ENCODE peak calls at places on chromosomes 2 and 18, in ten cellular contexts. One of them, this sample, is unnamed. For H3K9me3, the result is how much of the 10 kb centered on the place peaks cover.

GRCh38 chr2:232219496-232219870 is 159.1 kb upstream of the ALPP start:
- DNase-seq in spleen: no peak
- DNase-seq in H9: no peak
- DNase-seq in GM23248: no peak
- DNase-seq in left ventricle myocardium inferior: no peak
- DNase-seq in thoracic aorta: no peak
- DNase-seq in endothelial cell of umbilical vein: peak
- DNase-seq in body of pancreas: no peak
- DNase-seq in CD8-positive, alpha-beta T cell: no peak
- DNase-seq in suprapubic skin: no peak
- DNase-seq in this sample: no peak

GRCh38 chr2:224930124-224930523 is 112.1 kb downstream of the DOCK10 start:
- DNase-seq in spleen: no peak
- DNase-seq in H9: no peak
- DNase-seq in GM23248: no peak
- DNase-seq in left ventricle myocardium inferior: no peak
- DNase-seq in thoracic aorta: no peak
- DNase-seq in endothelial cell of umbilical vein: no peak
- DNase-seq in body of pancreas: no peak
- DNase-seq in CD8-positive, alpha-beta T cell: no peak
- DNase-seq in suprapubic skin: no peak
- DNase-seq in this sample: no peak

GRCh38 chr2:171086352-171087290 is 74.1 kb downstream of the TLK1 start:
- DNase-seq in spleen: no peak
- DNase-seq in H9: peak
- DNase-seq in GM23248: peak
- DNase-seq in left ventricle myocardium inferior: no peak
- DNase-seq in thoracic aorta: no peak
- DNase-seq in endothelial cell of umbilical vein: peak
- DNase-seq in body of pancreas: peak
- DNase-seq in CD8-positive, alpha-beta T cell: peak
- DNase-seq in suprapubic skin: no peak
- DNase-seq in this sample: no peak

GRCh38 chr2:134310450-134311079 is 56.7 kb downstream of the MGAT5 start:
- DNase-seq in spleen: no peak
- DNase-seq in H9: no peak
- DNase-seq in GM23248: no peak
- DNase-seq in left ventricle myocardium inferior: no peak
- DNase-seq in thoracic aorta: peak
- DNase-seq in endothelial cell of umbilical vein: peak
- DNase-seq in body of pancreas: peak
- DNase-seq in CD8-positive, alpha-beta T cell: no peak
- DNase-seq in suprapubic skin: no peak
- DNase-seq in this sample: peak

GRCh38 chr2:224927671-224928173 is 114.5 kb downstream of the DOCK10 start:
- DNase-seq in spleen: peak
- DNase-seq in H9: no peak
- DNase-seq in GM23248: no peak
- DNase-seq in left ventricle myocardium inferior: no peak
- DNase-seq in thoracic aorta: peak
- DNase-seq in endothelial cell of umbilical vein: peak
- DNase-seq in body of pancreas: no peak
- DNase-seq in CD8-positive, alpha-beta T cell: peak
- DNase-seq in suprapubic skin: no peak
- DNase-seq in this sample: no peak

GRCh38 chr2:96264656-96265348 is 995 bp downstream of the TMEM127 start:
- DNase-seq in spleen: no peak
- DNase-seq in H9: no peak
- DNase-seq in GM23248: peak
- DNase-seq in left ventricle myocardium inferior: no peak
- DNase-seq in thoracic aorta: no peak
- DNase-seq in endothelial cell of umbilical vein: peak
- DNase-seq in body of pancreas: peak
- DNase-seq in CD8-positive, alpha-beta T cell: peak
- DNase-seq in suprapubic skin: peak
- DNase-seq in this sample: peak

GRCh38 chr18:43662657-43663056 is 385.4 kb upstream of the SYT4 start:
- DNase-seq in spleen: no peak
- DNase-seq in H9: no peak
- DNase-seq in GM23248: peak
- DNase-seq in left ventricle myocardium inferior: no peak
- DNase-seq in thoracic aorta: no peak
- DNase-seq in endothelial cell of umbilical vein: no peak
- DNase-seq in body of pancreas: no peak
- DNase-seq in CD8-positive, alpha-beta T cell: no peak
- DNase-seq in suprapubic skin: no peak
- DNase-seq in this sample: no peak

GRCh38 chr2:33660416-33661118 is 61.5 kb upstream of the FAM98A start:
- DNase-seq in spleen: no peak
- DNase-seq in H9: no peak
- DNase-seq in GM23248: no peak
- DNase-seq in left ventricle myocardium inferior: no peak
- DNase-seq in thoracic aorta: no peak
- DNase-seq in endothelial cell of umbilical vein: no peak
- DNase-seq in body of pancreas: no peak
- DNase-seq in CD8-positive, alpha-beta T cell: no peak
- DNase-seq in suprapubic skin: no peak
- DNase-seq in this sample: no peak

GRCh38 chr2:172551266-172551665 is 4.6 kb upstream of the PDK1 start:
- DNase-seq in spleen: no peak
- DNase-seq in H9: no peak
- DNase-seq in GM23248: no peak
- DNase-seq in left ventricle myocardium inferior: no peak
- DNase-seq in thoracic aorta: no peak
- DNase-seq in endothelial cell of umbilical vein: no peak
- DNase-seq in body of pancreas: no peak
- DNase-seq in CD8-positive, alpha-beta T cell: no peak
- DNase-seq in suprapubic skin: no peak
- DNase-seq in this sample: no peak

GRCh38 chr2:172552547-172553291 is 3.2 kb upstream of the PDK1 start:
- DNase-seq in spleen: no peak
- DNase-seq in H9: no peak
- DNase-seq in GM23248: peak
- DNase-seq in left ventricle myocardium inferior: no peak
- DNase-seq in thoracic aorta: no peak
- DNase-seq in endothelial cell of umbilical vein: peak
- DNase-seq in body of pancreas: no peak
- DNase-seq in CD8-positive, alpha-beta T cell: no peak
- DNase-seq in suprapubic skin: no peak
- DNase-seq in this sample: no peak

GRCh38 chr2:172550419-172550818 is 5.5 kb upstream of the PDK1 start:
- DNase-seq in spleen: no peak
- DNase-seq in H9: no peak
- DNase-seq in GM23248: no peak
- DNase-seq in left ventricle myocardium inferior: no peak
- DNase-seq in thoracic aorta: no peak
- DNase-seq in endothelial cell of umbilical vein: no peak
- DNase-seq in body of pancreas: no peak
- DNase-seq in CD8-positive, alpha-beta T cell: no peak
- DNase-seq in suprapubic skin: no peak
- DNase-seq in this sample: no peak

GRCh38 chr2:172545408-172546075 is 10.3 kb upstream of the PDK1 start:
- DNase-seq in spleen: no peak
- DNase-seq in H9: no peak
- DNase-seq in GM23248: peak
- DNase-seq in left ventricle myocardium inferior: no peak
- DNase-seq in thoracic aorta: no peak
- DNase-seq in endothelial cell of umbilical vein: no peak
- DNase-seq in body of pancreas: no peak
- DNase-seq in CD8-positive, alpha-beta T cell: no peak
- DNase-seq in suprapubic skin: no peak
- DNase-seq in this sample: no peak

GRCh38 chr2:172549131-172549530 is 6.8 kb upstream of the PDK1 start:
- DNase-seq in spleen: no peak
- DNase-seq in H9: no peak
- DNase-seq in GM23248: no peak
- DNase-seq in left ventricle myocardium inferior: no peak
- DNase-seq in thoracic aorta: no peak
- DNase-seq in endothelial cell of umbilical vein: no peak
- DNase-seq in body of pancreas: no peak
- DNase-seq in CD8-positive, alpha-beta T cell: no peak
- DNase-seq in suprapubic skin: no peak
- DNase-seq in this sample: no peak
- H3K9me3 ChIP-seq in spleen: under half
- H3K9me3 ChIP-seq in H9: under half
- H3K9me3 ChIP-seq in GM23248: under half
- H3K9me3 ChIP-seq in left ventricle myocardium inferior: under half
- H3K9me3 ChIP-seq in thoracic aorta: under half
- H3K9me3 ChIP-seq in endothelial cell of umbilical vein: under half
- H3K9me3 ChIP-seq in body of pancreas: under half
- H3K9me3 ChIP-seq in CD8-positive, alpha-beta T cell: under half
- H3K9me3 ChIP-seq in suprapubic skin: under half
- H3K9me3 ChIP-seq in this sample: under half

GRCh38 chr2:188308483-188308882 is 16.8 kb downstream of the GULP1 start:
- DNase-seq in spleen: no peak
- DNase-seq in H9: no peak
- DNase-seq in GM23248: no peak
- DNase-seq in left ventricle myocardium inferior: no peak
- DNase-seq in thoracic aorta: no peak
- DNase-seq in endothelial cell of umbilical vein: no peak
- DNase-seq in body of pancreas: no peak
- DNase-seq in CD8-positive, alpha-beta T cell: no peak
- DNase-seq in suprapubic skin: no peak
- DNase-seq in this sample: no peak

GRCh38 chr2:188307850-188308283 is 16.2 kb downstream of the GULP1 start:
- DNase-seq in spleen: no peak
- DNase-seq in H9: no peak
- DNase-seq in GM23248: no peak
- DNase-seq in left ventricle myocardium inferior: no peak
- DNase-seq in thoracic aorta: no peak
- DNase-seq in endothelial cell of umbilical vein: peak
- DNase-seq in body of pancreas: no peak
- DNase-seq in CD8-positive, alpha-beta T cell: no peak
- DNase-seq in suprapubic skin: no peak
- DNase-seq in this sample: no peak

GRCh38 chr2:188305271-188305670 is 13.6 kb downstream of the GULP1 start:
- DNase-seq in spleen: no peak
- DNase-seq in H9: no peak
- DNase-seq in GM23248: no peak
- DNase-seq in left ventricle myocardium inferior: no peak
- DNase-seq in thoracic aorta: no peak
- DNase-seq in endothelial cell of umbilical vein: no peak
- DNase-seq in body of pancreas: no peak
- DNase-seq in CD8-positive, alpha-beta T cell: no peak
- DNase-seq in suprapubic skin: no peak
- DNase-seq in this sample: no peak

GRCh38 chr2:188306271-188306670 is 14.6 kb downstream of the GULP1 start:
- DNase-seq in spleen: no peak
- DNase-seq in H9: no peak
- DNase-seq in GM23248: no peak
- DNase-seq in left ventricle myocardium inferior: no peak
- DNase-seq in thoracic aorta: no peak
- DNase-seq in endothelial cell of umbilical vein: no peak
- DNase-seq in body of pancreas: no peak
- DNase-seq in CD8-positive, alpha-beta T cell: no peak
- DNase-seq in suprapubic skin: no peak
- DNase-seq in this sample: no peak

GRCh38 chr2:188303363-188304031 is 11.8 kb downstream of the GULP1 start:
- DNase-seq in spleen: no peak
- DNase-seq in H9: peak
- DNase-seq in GM23248: peak
- DNase-seq in left ventricle myocardium inferior: no peak
- DNase-seq in thoracic aorta: no peak
- DNase-seq in endothelial cell of umbilical vein: peak
- DNase-seq in body of pancreas: no peak
- DNase-seq in CD8-positive, alpha-beta T cell: no peak
- DNase-seq in suprapubic skin: no peak
- DNase-seq in this sample: no peak
- H3K9me3 ChIP-seq in spleen: under half
- H3K9me3 ChIP-seq in H9: under half
- H3K9me3 ChIP-seq in GM23248: under half
- H3K9me3 ChIP-seq in left ventricle myocardium inferior: under half
- H3K9me3 ChIP-seq in thoracic aorta: under half
- H3K9me3 ChIP-seq in endothelial cell of umbilical vein: under half
- H3K9me3 ChIP-seq in body of pancreas: under half
- H3K9me3 ChIP-seq in CD8-positive, alpha-beta T cell: under half
- H3K9me3 ChIP-seq in suprapubic skin: under half
- H3K9me3 ChIP-seq in this sample: under half

GRCh38 chr2:8333177-8333831 is 348.6 kb upstream of the ID2 start:
- DNase-seq in spleen: no peak
- DNase-seq in H9: no peak
- DNase-seq in GM23248: no peak
- DNase-seq in left ventricle myocardium inferior: no peak
- DNase-seq in thoracic aorta: no peak
- DNase-seq in endothelial cell of umbilical vein: no peak
- DNase-seq in body of pancreas: no peak
- DNase-seq in CD8-positive, alpha-beta T cell: no peak
- DNase-seq in suprapubic skin: no peak
- DNase-seq in this sample: no peak

GRCh38 chr2:8329660-8330622 is 351.9 kb upstream of the ID2 start:
- DNase-seq in spleen: no peak
- DNase-seq in H9: no peak
- DNase-seq in GM23248: no peak
- DNase-seq in left ventricle myocardium inferior: no peak
- DNase-seq in thoracic aorta: no peak
- DNase-seq in endothelial cell of umbilical vein: no peak
- DNase-seq in body of pancreas: peak
- DNase-seq in CD8-positive, alpha-beta T cell: no peak
- DNase-seq in suprapubic skin: no peak
- DNase-seq in this sample: peak

GRCh38 chr2:8332646-8333045 is 349.2 kb upstream of the ID2 start:
- DNase-seq in spleen: no peak
- DNase-seq in H9: no peak
- DNase-seq in GM23248: no peak
- DNase-seq in left ventricle myocardium inferior: no peak
- DNase-seq in thoracic aorta: no peak
- DNase-seq in endothelial cell of umbilical vein: no peak
- DNase-seq in body of pancreas: no peak
- DNase-seq in CD8-positive, alpha-beta T cell: no peak
- DNase-seq in suprapubic skin: no peak
- DNase-seq in this sample: no peak

GRCh38 chr2:8337321-8337720 is 344.5 kb upstream of the ID2 start:
- DNase-seq in spleen: no peak
- DNase-seq in H9: no peak
- DNase-seq in GM23248: no peak
- DNase-seq in left ventricle myocardium inferior: no peak
- DNase-seq in thoracic aorta: no peak
- DNase-seq in endothelial cell of umbilical vein: no peak
- DNase-seq in body of pancreas: no peak
- DNase-seq in CD8-positive, alpha-beta T cell: peak
- DNase-seq in suprapubic skin: no peak
- DNase-seq in this sample: no peak

DNA sequence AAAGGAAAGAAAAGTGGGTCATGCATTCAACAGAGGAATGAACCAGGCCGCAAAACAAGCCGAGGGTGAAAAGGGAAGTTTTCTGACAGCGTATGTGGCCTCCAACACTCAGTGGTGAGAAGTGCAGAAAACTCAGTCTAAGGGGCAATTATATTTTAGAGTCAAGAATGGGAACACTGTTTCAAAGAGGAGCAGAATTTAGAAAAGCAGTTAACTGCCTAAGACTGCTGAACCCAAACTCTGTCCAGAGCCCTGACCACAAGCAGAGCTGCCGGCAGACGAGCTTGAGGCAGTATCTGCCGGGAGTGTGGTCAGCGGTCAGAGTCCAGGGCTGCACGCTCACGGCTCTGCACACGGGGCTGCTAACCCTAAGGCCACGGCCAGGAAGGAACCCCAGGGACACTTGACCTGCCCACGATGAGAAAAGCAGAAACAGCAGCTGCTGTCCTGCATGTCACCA is 347.0 kb upstream of the ID2 start:
- DNase-seq in spleen: peak
- DNase-seq in H9: no peak
- DNase-seq in GM23248: no peak
- DNase-seq in left ventricle myocardium inferior: no peak
- DNase-seq in thoracic aorta: no peak
- DNase-seq in endothelial cell of umbilical vein: no peak
- DNase-seq in body of pancreas: no peak
- DNase-seq in CD8-positive, alpha-beta T cell: no peak
- DNase-seq in suprapubic skin: no peak
- DNase-seq in this sample: peak
- H3K9me3 ChIP-seq in spleen: under half
- H3K9me3 ChIP-seq in H9: under half
- H3K9me3 ChIP-seq in GM23248: under half
- H3K9me3 ChIP-seq in left ventricle myocardium inferior: under half
- H3K9me3 ChIP-seq in thoracic aorta: under half
- H3K9me3 ChIP-seq in endothelial cell of umbilical vein: under half
- H3K9me3 ChIP-seq in body of pancreas: under half
- H3K9me3 ChIP-seq in CD8-positive, alpha-beta T cell: under half
- H3K9me3 ChIP-seq in suprapubic skin: under half
- H3K9me3 ChIP-seq in this sample: under half

DNA sequence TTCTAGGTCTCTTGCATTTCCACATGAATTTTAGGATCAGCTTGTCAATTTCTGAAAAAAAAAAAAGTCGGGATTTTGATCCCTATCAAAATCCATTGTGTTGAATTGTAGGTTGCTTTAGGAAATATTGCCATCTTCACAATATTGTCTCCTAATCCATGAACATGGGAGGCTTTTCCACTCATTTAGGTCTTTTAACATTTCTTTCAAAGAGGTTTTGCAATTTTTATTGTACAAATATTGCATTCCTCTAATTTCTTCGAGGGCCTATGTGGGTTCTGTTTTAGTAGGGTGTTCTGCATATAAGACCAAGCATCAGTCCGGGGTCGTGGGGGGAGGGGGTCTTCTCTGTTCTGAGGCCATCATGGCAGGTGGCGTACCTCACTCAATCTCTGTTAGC is 725 bp upstream of the LAMA3 start:
- DNase-seq in spleen: no peak
- DNase-seq in H9: no peak
- DNase-seq in GM23248: no peak
- DNase-seq in left ventricle myocardium inferior: no peak
- DNase-seq in thoracic aorta: no peak
- DNase-seq in endothelial cell of umbilical vein: no peak
- DNase-seq in body of pancreas: no peak
- DNase-seq in CD8-positive, alpha-beta T cell: no peak
- DNase-seq in suprapubic skin: no peak
- DNase-seq in this sample: no peak
- H3K9me3 ChIP-seq in spleen: under half
- H3K9me3 ChIP-seq in H9: under half
- H3K9me3 ChIP-seq in GM23248: under half
- H3K9me3 ChIP-seq in left ventricle myocardium inferior: under half
- H3K9me3 ChIP-seq in thoracic aorta: under half
- H3K9me3 ChIP-seq in endothelial cell of umbilical vein: under half
- H3K9me3 ChIP-seq in body of pancreas: under half
- H3K9me3 ChIP-seq in CD8-positive, alpha-beta T cell: under half
- H3K9me3 ChIP-seq in suprapubic skin: under half
- H3K9me3 ChIP-seq in this sample: under half

This sample was measured in kidney.